ENCODE peak calls at places on chromosomes 16 and 17, in six cellular contexts. One of them, this sample, is unnamed.

GRCh38 chr17:16398270-16399267 is 16.8 kb upstream of the TRPV2 start:
- DNase-seq in mucosa of descending colon: no peak
- DNase-seq in AG09319: no peak
- DNase-seq in AG10803: no peak
- DNase-seq in nephron progenitor cell: no peak
- DNase-seq in left ventricle myocardium inferior: no peak
- DNase-seq in this sample: peak

GRCh38 chr17:77571141-77571540 is 387.4 kb upstream of the TNRC6C start:
- DNase-seq in left ventricle myocardium inferior: no peak
- DNase-seq in AG10803: no peak
- DNase-seq in AG09319: no peak
- DNase-seq in mucosa of descending colon: no peak
- DNase-seq in nephron progenitor cell: peak
- DNase-seq in this sample: no peak

GRCh38 chr16:49918257-49918656 is 62.3 kb upstream of the ZNF423 start:
- DNase-seq in left ventricle myocardium inferior: no peak
- DNase-seq in AG09319: no peak
- DNase-seq in AG10803: no peak
- DNase-seq in nephron progenitor cell: no peak
- DNase-seq in mucosa of descending colon: no peak
- DNase-seq in this sample: no peak

GRCh38 chr17:28545787-28546415 is 6.5 kb downstream of the UNC119 start:
- DNase-seq in left ventricle myocardium inferior: no peak
- DNase-seq in mucosa of descending colon: peak
- DNase-seq in AG09319: no peak
- DNase-seq in AG10803: no peak
- DNase-seq in nephron progenitor cell: no peak
- DNase-seq in this sample: no peak

GRCh38 chr17:63946440-63947363 is 14.6 kb upstream of the CD79B start:
- DNase-seq in left ventricle myocardium inferior: no peak
- DNase-seq in AG09319: no peak
- DNase-seq in nephron progenitor cell: peak
- DNase-seq in AG10803: peak
- DNase-seq in mucosa of descending colon: peak
- DNase-seq in this sample: peak

GRCh38 chr17:73490851-73491250 is 153.4 kb downstream of the SDK2 start:
- DNase-seq in AG09319: no peak
- DNase-seq in mucosa of descending colon: no peak
- DNase-seq in nephron progenitor cell: no peak
- DNase-seq in AG10803: no peak
- DNase-seq in left ventricle myocardium inferior: no peak
- DNase-seq in this sample: no peak

GRCh38 chr16:52584354-52584840 is 37.5 kb upstream of the TOX3 start:
- DNase-seq in AG10803: no peak
- DNase-seq in AG09319: no peak
- DNase-seq in nephron progenitor cell: no peak
- DNase-seq in mucosa of descending colon: no peak
- DNase-seq in left ventricle myocardium inferior: no peak
- DNase-seq in this sample: no peak

GRCh38 chr17:57773557-57773956 is 28.5 kb upstream of the CCDC182 start:
- DNase-seq in left ventricle myocardium inferior: no peak
- DNase-seq in AG09319: no peak
- DNase-seq in mucosa of descending colon: no peak
- DNase-seq in nephron progenitor cell: no peak
- DNase-seq in AG10803: no peak
- DNase-seq in this sample: no peak

GRCh38 chr16:396199-396598 is 800 bp upstream of the NME4 start:
- DNase-seq in AG10803: no peak
- DNase-seq in mucosa of descending colon: no peak
- DNase-seq in left ventricle myocardium inferior: no peak
- DNase-seq in AG09319: no peak
- DNase-seq in nephron progenitor cell: no peak
- DNase-seq in this sample: no peak

GRCh38 chr17:12680993-12681392 is 15.3 kb downstream of the MYOCD start:
- DNase-seq in AG09319: no peak
- DNase-seq in mucosa of descending colon: no peak
- DNase-seq in AG10803: no peak
- DNase-seq in left ventricle myocardium inferior: no peak
- DNase-seq in nephron progenitor cell: no peak
- DNase-seq in this sample: no peak

GRCh38 chr16:13436641-13437423 is 483.1 kb upstream of the ERCC4 start:
- DNase-seq in mucosa of descending colon: no peak
- DNase-seq in AG10803: peak
- DNase-seq in left ventricle myocardium inferior: no peak
- DNase-seq in nephron progenitor cell: no peak
- DNase-seq in AG09319: no peak
- DNase-seq in this sample: peak

GRCh38 chr17:40490289-40490853 is 11.1 kb downstream of the TNS4 start:
- DNase-seq in left ventricle myocardium inferior: peak
- DNase-seq in nephron progenitor cell: peak
- DNase-seq in mucosa of descending colon: peak
- DNase-seq in AG09319: no peak
- DNase-seq in AG10803: peak
- DNase-seq in this sample: peak

GRCh38 chr17:27845264-27846041 is 45.1 kb upstream of the NOS2 start:
- DNase-seq in nephron progenitor cell: no peak
- DNase-seq in AG10803: no peak
- DNase-seq in left ventricle myocardium inferior: no peak
- DNase-seq in mucosa of descending colon: no peak
- DNase-seq in AG09319: no peak
- DNase-seq in this sample: no peak

GRCh38 chr16:11094075-11094593 is 149.8 kb downstream of the CLEC16A start:
- DNase-seq in AG10803: peak
- DNase-seq in left ventricle myocardium inferior: no peak
- DNase-seq in nephron progenitor cell: no peak
- DNase-seq in AG09319: no peak
- DNase-seq in mucosa of descending colon: no peak
- DNase-seq in this sample: peak

GRCh38 chr17:57881143-57881542 is 31.3 kb upstream of the MRPS23 start:
- DNase-seq in AG10803: peak
- DNase-seq in left ventricle myocardium inferior: no peak
- DNase-seq in AG09319: no peak
- DNase-seq in mucosa of descending colon: peak
- DNase-seq in nephron progenitor cell: no peak
- DNase-seq in this sample: no peak

GRCh38 chr16:51648521-51648920 is 497.5 kb upstream of the SALL1 start:
- DNase-seq in AG09319: no peak
- DNase-seq in left ventricle myocardium inferior: no peak
- DNase-seq in nephron progenitor cell: no peak
- DNase-seq in mucosa of descending colon: no peak
- DNase-seq in AG10803: peak
- DNase-seq in this sample: no peak

GRCh38 chr16:62280556-62280955 is 244.3 kb upstream of the CDH8 start:
- DNase-seq in left ventricle myocardium inferior: no peak
- DNase-seq in AG09319: no peak
- DNase-seq in AG10803: no peak
- DNase-seq in nephron progenitor cell: no peak
- DNase-seq in mucosa of descending colon: no peak
- DNase-seq in this sample: no peak

GRCh38 chr17:48596000-48596734 is 2.6 kb upstream of the HOXB5 start:
- DNase-seq in AG09319: no peak
- DNase-seq in left ventricle myocardium inferior: no peak
- DNase-seq in AG10803: no peak
- DNase-seq in mucosa of descending colon: no peak
- DNase-seq in nephron progenitor cell: peak
- DNase-seq in this sample: no peak

GRCh38 chr16:16071631-16072244 is 122.3 kb downstream of the ABCC1 start:
- DNase-seq in left ventricle myocardium inferior: peak
- DNase-seq in nephron progenitor cell: no peak
- DNase-seq in AG10803: peak
- DNase-seq in mucosa of descending colon: no peak
- DNase-seq in AG09319: no peak
- DNase-seq in this sample: no peak

GRCh38 chr17:12982224-12982623 is 35.6 kb downstream of the ELAC2 start:
- DNase-seq in AG10803: no peak
- DNase-seq in mucosa of descending colon: no peak
- DNase-seq in left ventricle myocardium inferior: no peak
- DNase-seq in nephron progenitor cell: no peak
- DNase-seq in AG09319: no peak
- DNase-seq in this sample: no peak

GRCh38 chr17:75875182-75875939 is 3.0 kb downstream of the TRIM47 start:
- DNase-seq in nephron progenitor cell: no peak
- DNase-seq in AG10803: no peak
- DNase-seq in mucosa of descending colon: no peak
- DNase-seq in AG09319: no peak
- DNase-seq in left ventricle myocardium inferior: no peak
- DNase-seq in this sample: no peak

GRCh38 chr17:57210224-57210553 is 46.1 kb upstream of the MSI2 start:
- DNase-seq in nephron progenitor cell: no peak
- DNase-seq in AG10803: no peak
- DNase-seq in mucosa of descending colon: no peak
- DNase-seq in left ventricle myocardium inferior: no peak
- DNase-seq in AG09319: no peak
- DNase-seq in this sample: peak

GRCh38 chr17:58321571-58322525 is 6.7 kb downstream of the TSPOAP1 start:
- DNase-seq in mucosa of descending colon: no peak
- DNase-seq in AG10803: no peak
- DNase-seq in AG09319: no peak
- DNase-seq in nephron progenitor cell: no peak
- DNase-seq in left ventricle myocardium inferior: no peak
- DNase-seq in this sample: no peak

GRCh38 chr16:85151603-85152413 is 39.5 kb upstream of the CIBAR2 start:
- DNase-seq in left ventricle myocardium inferior: peak
- DNase-seq in mucosa of descending colon: no peak
- DNase-seq in AG10803: peak
- DNase-seq in nephron progenitor cell: no peak
- DNase-seq in AG09319: peak
- DNase-seq in this sample: peak

GRCh38 chr16:28058839-28059589 is 4.5 kb downstream of the GSG1L start:
- DNase-seq in left ventricle myocardium inferior: no peak
- DNase-seq in mucosa of descending colon: no peak
- DNase-seq in AG10803: no peak
- DNase-seq in nephron progenitor cell: no peak
- DNase-seq in AG09319: no peak
- DNase-seq in this sample: no peak

GRCh38 chr16:28052274-28053128 is 11.0 kb downstream of the GSG1L start:
- DNase-seq in AG10803: no peak
- DNase-seq in left ventricle myocardium inferior: no peak
- DNase-seq in nephron progenitor cell: no peak
- DNase-seq in AG09319: no peak
- DNase-seq in mucosa of descending colon: no peak
- DNase-seq in this sample: no peak

GRCh38 chr16:28051486-28051885 is 12.0 kb downstream of the GSG1L start:
- DNase-seq in mucosa of descending colon: no peak
- DNase-seq in left ventricle myocardium inferior: no peak
- DNase-seq in nephron progenitor cell: no peak
- DNase-seq in AG10803: no peak
- DNase-seq in AG09319: no peak
- DNase-seq in this sample: no peak

GRCh38 chr16:28057949-28058348 is 5.6 kb downstream of the GSG1L start:
- DNase-seq in nephron progenitor cell: no peak
- DNase-seq in AG09319: no peak
- DNase-seq in AG10803: no peak
- DNase-seq in mucosa of descending colon: no peak
- DNase-seq in left ventricle myocardium inferior: no peak
- DNase-seq in this sample: no peak

GRCh38 chr16:28053461-28053860 is 10.1 kb downstream of the GSG1L start:
- DNase-seq in mucosa of descending colon: no peak
- DNase-seq in left ventricle myocardium inferior: no peak
- DNase-seq in AG09319: no peak
- DNase-seq in AG10803: no peak
- DNase-seq in nephron progenitor cell: no peak
- DNase-seq in this sample: no peak
- TF ChIP-seq CTCF in mucosa of descending colon: no peak
- TF ChIP-seq CTCF in left ventricle myocardium inferior: no peak
- TF ChIP-seq CTCF in AG09319: no peak
- TF ChIP-seq CTCF in AG10803: no peak
- TF ChIP-seq CTCF in nephron progenitor cell: no peak
- TF ChIP-seq CTCF in this sample: no peak

GRCh38 chr17:50165466-50165865 is 339 bp upstream of the SGCA start:
- DNase-seq in left ventricle myocardium inferior: no peak
- DNase-seq in mucosa of descending colon: no peak
- DNase-seq in AG10803: no peak
- DNase-seq in nephron progenitor cell: no peak
- DNase-seq in AG09319: no peak
- DNase-seq in this sample: no peak
- TF ChIP-seq CTCF in left ventricle myocardium inferior: no peak
- TF ChIP-seq CTCF in mucosa of descending colon: no peak
- TF ChIP-seq CTCF in AG10803: no peak
- TF ChIP-seq CTCF in nephron progenitor cell: no peak
- TF ChIP-seq CTCF in AG09319: no peak
- TF ChIP-seq CTCF in this sample: no peak

GRCh38 chr16:1506494-1507213 is 13.5 kb downstream of the TELO2 start:
- DNase-seq in AG09319: no peak
- DNase-seq in mucosa of descending colon: no peak
- DNase-seq in nephron progenitor cell: no peak
- DNase-seq in AG10803: no peak
- DNase-seq in left ventricle myocardium inferior: no peak
- DNase-seq in this sample: no peak

GRCh38 chr16:1505073-1505844 is 12.1 kb downstream of the TELO2 start:
- DNase-seq in left ventricle myocardium inferior: no peak
- DNase-seq in AG09319: no peak
- DNase-seq in nephron progenitor cell: no peak
- DNase-seq in mucosa of descending colon: peak
- DNase-seq in AG10803: no peak
- DNase-seq in this sample: no peak

GRCh38 chr16:1508494-1509167 is 15.5 kb downstream of the TELO2 start:
- DNase-seq in mucosa of descending colon: no peak
- DNase-seq in left ventricle myocardium inferior: no peak
- DNase-seq in nephron progenitor cell: no peak
- DNase-seq in AG09319: no peak
- DNase-seq in AG10803: no peak
- DNase-seq in this sample: no peak

GRCh38 chr16:1503110-1503955 is 10.2 kb downstream of the TELO2 start:
- DNase-seq in nephron progenitor cell: no peak
- DNase-seq in AG10803: no peak
- DNase-seq in mucosa of descending colon: no peak
- DNase-seq in left ventricle myocardium inferior: no peak
- DNase-seq in AG09319: no peak
- DNase-seq in this sample: no peak

GRCh38 chr16:1505912-1506311 is 12.8 kb downstream of the TELO2 start:
- DNase-seq in AG10803: no peak
- DNase-seq in nephron progenitor cell: no peak
- DNase-seq in left ventricle myocardium inferior: no peak
- DNase-seq in mucosa of descending colon: no peak
- DNase-seq in AG09319: no peak
- DNase-seq in this sample: no peak
- TF ChIP-seq CTCF in AG10803: no peak
- TF ChIP-seq CTCF in nephron progenitor cell: no peak
- TF ChIP-seq CTCF in left ventricle myocardium inferior: no peak
- TF ChIP-seq CTCF in mucosa of descending colon: no peak
- TF ChIP-seq CTCF in AG09319: no peak
- TF ChIP-seq CTCF in this sample: no peak

DNA sequence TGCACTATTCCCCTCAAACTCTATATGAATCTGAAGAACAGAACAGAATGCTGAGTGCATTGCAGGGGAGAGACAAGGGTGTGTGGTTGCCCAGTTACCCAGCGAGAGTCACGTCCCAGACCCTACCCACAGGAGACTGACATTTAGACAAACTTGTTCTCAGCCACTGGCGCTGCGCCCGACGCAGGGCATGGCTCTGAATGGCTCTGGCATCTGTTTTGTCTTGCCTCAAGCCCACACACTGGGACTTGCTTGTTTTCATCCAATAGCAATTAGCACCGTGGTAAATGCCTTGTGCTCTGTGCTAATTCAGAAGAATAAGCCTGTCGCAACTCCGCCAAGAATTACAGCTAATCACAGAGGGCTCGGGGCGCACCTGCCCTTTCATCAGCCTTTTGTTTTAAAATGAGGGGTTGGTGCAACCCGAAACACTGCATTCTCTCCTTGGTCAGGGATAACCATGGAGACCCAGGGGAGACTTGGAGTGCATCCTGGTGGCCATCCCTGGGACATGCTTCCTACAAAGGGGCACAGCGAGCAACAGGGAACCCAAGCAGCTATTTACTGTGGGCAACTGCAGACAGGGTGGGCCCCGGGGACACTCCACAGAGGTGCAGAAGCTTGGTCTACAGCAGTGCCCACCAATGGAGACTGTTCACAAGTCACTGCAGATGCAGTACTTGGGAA is 220.5 kb upstream of the ZFHX3 start:
- DNase-seq in nephron progenitor cell: no peak
- DNase-seq in AG09319: no peak
- DNase-seq in left ventricle myocardium inferior: no peak
- DNase-seq in mucosa of descending colon: no peak
- DNase-seq in AG10803: peak
- DNase-seq in this sample: peak
- TF ChIP-seq CTCF in nephron progenitor cell: peak
- TF ChIP-seq CTCF in AG09319: peak
- TF ChIP-seq CTCF in left ventricle myocardium inferior: no peak
- TF ChIP-seq CTCF in mucosa of descending colon: no peak
- TF ChIP-seq CTCF in AG10803: peak
- TF ChIP-seq CTCF in this sample: no peak